ENCODE peak calls at places on chromosome 11, in seven cellular contexts. P is IMR-90; N is CD8-positive, alpha-beta T cell; I is hepatocyte; E is fibroblast of lung; X is mammary epithelial cell; W is kidney. H is an unnamed sample. For H3K4me1, the result is how much of the 10 kb centered on the place peaks cover.

GRCh38 chr11:67498544-67498972 is 6.6 kb downstream of the PITPNM1 start:
- DNase-seq in X (no peak), N (no peak), E (no peak), I (no peak), P (no peak), W (peak), H (no peak)

GRCh38 chr11:88508808-88509581 is 171.5 kb upstream of the CTSC start:
- DNase-seq in P (no peak), X (no peak), E (peak), I (peak), N (no peak), W (peak), H (no peak)

GRCh38 chr11:124863137-124863825 is 2.0 kb upstream of the ROBO3 start:
- DNase-seq in E (peak), W (peak), N (no peak), I (peak), X (no peak), P (peak), H (no peak)

GRCh38 chr11:4495487-4495886 is 13.0 kb downstream of the OR52K1 start:
- DNase-seq in N (no peak), E (no peak), P (no peak), I (peak), W (no peak), X (no peak), H (no peak)

GRCh38 chr11:8233691-8234424 is 29.8 kb downstream of the LMO1 start:
- DNase-seq in X (peak), I (peak), W (peak), E (peak), N (no peak), P (peak), H (no peak)

GRCh38 chr11:107791343-107792048 is 67.1 kb downstream of the SLC35F2 start:
- DNase-seq in P (no peak), X (no peak), E (no peak), W (no peak), N (no peak), I (no peak), H (no peak)

GRCh38 chr11:116506446-116506845 is 266.3 kb downstream of the BUD13 start:
- DNase-seq in I (no peak), P (no peak), N (no peak), X (no peak), W (no peak), E (no peak), H (no peak)

GRCh38 chr11:93192163-93192562 is 5.6 kb downstream of the SLC36A4 start:
- DNase-seq in N (no peak), X (no peak), W (no peak), P (no peak), E (no peak), I (no peak), H (no peak)

GRCh38 chr11:108609681-108610080 is 16.1 kb upstream of the EXPH5 start:
- DNase-seq in W (no peak), P (peak), N (no peak), E (peak), X (peak), I (no peak), H (no peak)

GRCh38 chr11:117796456-117797428 is at the start of gene DSCAML1:
- DNase-seq in W (peak), I (peak), N (peak), P (no peak), E (no peak), X (no peak), H (peak)

GRCh38 chr11:86558219-86558618 is 114.2 kb downstream of the ME3 start:
- DNase-seq in I (no peak), N (no peak), X (peak), P (peak), W (no peak), E (peak), H (no peak)

GRCh38 chr11:43737194-43737575 is 56.6 kb downstream of the HSD17B12 start:
- DNase-seq in I (no peak), W (no peak), E (no peak), N (no peak), X (no peak), P (no peak), H (no peak)

GRCh38 chr11:104134760-104135159 is 29.2 kb downstream of the PDGFD start:
- DNase-seq in X (peak), W (no peak), P (peak), E (peak), I (peak), N (no peak), H (no peak)

GRCh38 chr11:13335319-13335718 is 57.7 kb downstream of the BMAL1 start:
- DNase-seq in I (peak), W (no peak), N (peak), X (peak), P (peak), E (peak), H (peak)

GRCh38 chr11:134845474-134846435 is 433.7 kb upstream of the B3GAT1 start:
- DNase-seq in E (no peak), W (no peak), X (no peak), I (no peak), N (no peak), P (no peak), H (no peak)

GRCh38 chr11:87473174-87473573 is 435.4 kb downstream of the TMEM135 start:
- DNase-seq in X (peak), W (no peak), P (peak), N (no peak), I (peak), E (peak), H (peak)

GRCh38 chr11:36602143-36602542 is 4.1 kb upstream of the RAG2 start:
- DNase-seq in W (no peak), N (no peak), E (no peak), I (no peak), X (no peak), P (no peak), H (no peak)

GRCh38 chr11:124884340-124884739 is 13.3 kb downstream of the ROBO4 start:
- DNase-seq in E (no peak), P (no peak), I (no peak), N (no peak), X (no peak), W (no peak), H (no peak)

GRCh38 chr11:12174145-12175143 is 64.1 kb downstream of the MICAL2 start:
- DNase-seq in W (no peak), E (peak), N (no peak), I (no peak), P (peak), X (peak), H (no peak)

GRCh38 chr11:69440876-69441275 is 40.6 kb upstream of the LINC01488 start:
- DNase-seq in I (no peak), P (no peak), N (no peak), X (no peak), W (peak), E (no peak), H (no peak)
- H3K4me1 ChIP-seq in I (under half), P (under half), N (under half), X (half or more), W (under half), E (under half), H (under half)

GRCh38 chr11:1918436-1919315 is 827 bp upstream of the TNNT3 start:
- DNase-seq in X (no peak), N (no peak), W (no peak), E (no peak), I (no peak), P (no peak), H (no peak)
- TF ChIP-seq CTCF in X (no peak), N (no peak), W (no peak), E (no peak), I (no peak), P (no peak), H (no peak)

GRCh38 chr11:58774164-58774593 is 42.4 kb upstream of the GLYAT start:
- DNase-seq in I (no peak), P (no peak), X (no peak), N (no peak), W (no peak), E (no peak), H (no peak)

GRCh38 chr11:58771458-58771855 is 39.7 kb upstream of the GLYAT start:
- DNase-seq in X (peak), I (no peak), N (no peak), P (no peak), W (no peak), E (no peak), H (no peak)

GRCh38 chr11:58770627-58771457 is 39.1 kb upstream of the GLYAT start:
- DNase-seq in X (peak), I (no peak), E (peak), W (no peak), N (no peak), P (peak), H (peak)

GRCh38 chr11:58775066-58775708 is 43.4 kb upstream of the GLYAT start:
- DNase-seq in E (no peak), P (no peak), W (no peak), I (no peak), X (no peak), N (no peak), H (no peak)

DNA sequence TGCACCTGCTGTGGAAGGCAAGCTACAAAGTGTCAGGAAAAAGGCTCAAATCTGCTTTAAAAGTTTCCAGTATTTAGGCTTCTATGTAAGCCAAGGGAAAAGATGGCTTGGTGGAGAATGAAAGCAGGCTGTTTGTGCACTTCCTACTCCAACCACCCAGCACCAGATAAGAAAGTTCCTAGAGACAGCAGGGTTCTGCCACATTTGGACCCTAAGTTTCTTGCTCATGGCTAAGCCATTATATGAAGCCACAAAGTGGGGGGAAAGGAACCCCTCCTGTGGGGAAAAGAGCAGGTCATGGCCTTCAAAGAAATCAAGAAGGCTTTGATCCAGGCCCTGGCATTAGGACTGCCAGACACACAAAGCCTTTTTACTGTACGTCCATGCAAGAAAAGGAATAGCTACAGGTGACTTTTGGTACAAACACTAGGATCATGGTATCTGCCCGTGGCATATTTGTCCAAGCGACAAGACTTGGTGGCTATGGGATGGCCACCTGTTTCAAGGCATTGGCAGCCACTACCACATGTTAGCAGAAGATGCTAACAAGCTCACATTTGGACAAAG is 41.1 kb upstream of the GLYAT start:
- DNase-seq in I (no peak), N (no peak), X (no peak), E (no peak), W (no peak), P (no peak), H (no peak)
- H3K4me1 ChIP-seq in I (under half), N (under half), X (under half), E (under half), W (under half), P (under half), H (under half)

GRCh38 chr11:1180171-1180570 is 22.4 kb downstream of the MUC5AC start:
- DNase-seq in E (no peak), N (no peak), X (no peak), W (peak), I (no peak), P (no peak), H (no peak)
- TF ChIP-seq CTCF in E (no peak), N (no peak), X (no peak), W (no peak), I (no peak), P (no peak), H (no peak)

GRCh38 chr11:69064394-69064957 is 15.7 kb downstream of the TPCN2 start:
- DNase-seq in E (no peak), N (no peak), I (no peak), W (no peak), P (no peak), X (no peak), H (no peak)
- H3K4me1 ChIP-seq in E (under half), N (under half), I (under half), W (under half), P (under half), X (under half), H (under half)

DNA sequence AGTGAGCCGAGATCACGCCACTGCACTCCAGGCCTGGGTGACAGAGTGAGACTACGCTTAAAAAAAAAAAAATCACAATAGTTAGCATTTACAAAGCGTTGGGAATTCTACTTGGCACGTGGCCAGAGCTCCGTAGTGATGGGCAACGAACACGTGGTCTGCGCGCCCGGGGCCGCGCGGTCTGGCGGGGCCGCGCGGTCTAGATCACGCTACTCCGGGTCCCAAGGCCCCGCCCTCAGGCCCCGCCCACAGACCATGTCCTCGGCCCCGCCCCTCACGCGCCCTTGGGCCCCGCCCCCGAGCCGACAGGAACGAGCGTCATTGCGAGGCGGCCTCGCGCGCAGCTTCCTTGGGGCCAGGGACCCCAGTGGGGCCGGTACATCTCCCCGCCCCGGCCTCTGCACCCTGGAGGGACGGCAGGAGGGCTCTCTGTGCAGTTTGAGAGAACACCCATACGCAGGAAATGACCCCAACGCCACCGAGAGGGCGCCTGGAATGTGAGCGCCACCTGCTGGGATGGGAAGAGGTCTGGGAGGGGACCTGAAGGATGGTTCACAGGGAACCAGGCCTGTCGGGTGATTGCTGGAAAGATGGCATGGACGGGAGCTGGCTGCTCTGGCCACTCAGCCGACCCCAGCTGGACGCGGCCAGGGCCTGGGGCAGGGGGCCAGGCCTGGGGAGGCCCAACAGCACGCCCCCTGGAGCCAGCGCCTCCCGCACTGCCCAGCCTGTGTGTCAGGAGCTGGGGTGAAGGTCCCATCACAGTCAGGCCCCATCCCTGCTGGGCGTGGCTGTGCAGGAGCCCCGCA is 2.0 kb upstream of the PTDSS2 start:
- DNase-seq in N (peak), P (peak), X (peak), W (peak), E (peak), I (peak), H (peak)
- TF ChIP-seq CTCF in N (peak), P (peak), X (peak), W (peak), E (peak), I (peak), H (peak)

GRCh38 chr11:6625832-6626420 is 6.7 kb upstream of the TPP1 start:
- DNase-seq in W (peak), I (no peak), X (no peak), E (no peak), N (no peak), P (no peak), H (no peak)
- H3K4me1 ChIP-seq in W (under half), I (under half), X (under half), E (under half), N (under half), P (under half), H (under half)

H was measured in A673.